ENCODE peak calls at places on chromosomes 3 and 15, in five cellular contexts. W is A549, Z is endothelial cell of umbilical vein, V is fibroblast of lung, N is esophagus muscularis mucosa. I is an unnamed sample.

GRCh38 chr3:16329792-16330061 is 64.7 kb downstream of the OXNAD1 start:
- DNase-seq in W (no peak), N (no peak), Z (no peak), V (no peak), I (no peak)

GRCh38 chr15:65550681-65551098 is 20.4 kb downstream of the HACD3 start:
- DNase-seq in W (no peak), Z (peak; percentile 40), N (no peak), V (peak; percentile 82), I (no peak)

GRCh38 chr3:126118591-126118990 is 34.7 kb upstream of the SLC41A3 start:
- DNase-seq in V (no peak), Z (no peak), W (no peak), N (peak; percentile 77), I (no peak)

GRCh38 chr3:160806094-160806493 is 50.1 kb downstream of the PPM1L start:
- DNase-seq in N (no peak), W (no peak), Z (no peak), V (no peak), I (peak; percentile 18)

GRCh38 chr15:77057650-77058049 is 13.3 kb downstream of the TSPAN3 start:
- DNase-seq in Z (no peak), N (no peak), V (peak; percentile 50), W (no peak), I (peak; percentile 82)

GRCh38 chr3:158109295-158109803 is 540 bp upstream of the RSRC1 start:
- DNase-seq in N (no peak), W (no peak), Z (no peak), V (no peak), I (no peak)

GRCh38 chr3:126557761-126558160 is 971 bp downstream of the C3orf22 start:
- DNase-seq in N (peak; percentile 85), Z (no peak), W (no peak), V (no peak), I (no peak)

GRCh38 chr3:12577379-12577778 is 20.5 kb downstream of the MKRN2 start:
- DNase-seq in N (no peak), W (no peak), V (no peak), Z (no peak), I (no peak)

GRCh38 chr3:120459196-120459595 is 8.4 kb upstream of the FSTL1 start:
- DNase-seq in Z (no peak), V (no peak), W (no peak), N (no peak), I (no peak)

GRCh38 chr15:31352911-31353811 is 26.5 kb downstream of the KLF13 start:
- DNase-seq in W (no peak), N (no peak), V (peak; percentile 89), Z (peak; percentile 90), I (no peak)

GRCh38 chr3:108489776-108490175 is 20.6 kb downstream of the MYH15 start:
- DNase-seq in N (no peak), Z (peak; percentile 75), W (peak; percentile 28), V (peak; percentile 34), I (no peak)

GRCh38 chr15:58758141-58758540 is 8.6 kb upstream of the ADAM10 start:
- DNase-seq in Z (no peak), W (no peak), N (no peak), V (no peak), I (no peak)

GRCh38 chr15:58760385-58761009 is 10.6 kb upstream of the MINDY2 start:
- DNase-seq in W (no peak), N (no peak), Z (no peak), V (no peak), I (no peak)

GRCh38 chr15:58762285-58762684 is 8.8 kb upstream of the MINDY2 start:
- DNase-seq in V (no peak), Z (no peak), N (no peak), W (no peak), I (no peak)

GRCh38 chr15:58762731-58763130 is 8.4 kb upstream of the MINDY2 start:
- DNase-seq in Z (no peak), W (no peak), N (no peak), V (no peak), I (no peak)

GRCh38 chr15:58761010-58761388 is 10.1 kb upstream of the MINDY2 start:
- DNase-seq in N (no peak), Z (no peak), V (no peak), W (no peak), I (no peak)
- TF ChIP-seq CTCF in N (no peak), Z (no peak), V (no peak), W (no peak), I (peak; percentile 24)

DNA sequence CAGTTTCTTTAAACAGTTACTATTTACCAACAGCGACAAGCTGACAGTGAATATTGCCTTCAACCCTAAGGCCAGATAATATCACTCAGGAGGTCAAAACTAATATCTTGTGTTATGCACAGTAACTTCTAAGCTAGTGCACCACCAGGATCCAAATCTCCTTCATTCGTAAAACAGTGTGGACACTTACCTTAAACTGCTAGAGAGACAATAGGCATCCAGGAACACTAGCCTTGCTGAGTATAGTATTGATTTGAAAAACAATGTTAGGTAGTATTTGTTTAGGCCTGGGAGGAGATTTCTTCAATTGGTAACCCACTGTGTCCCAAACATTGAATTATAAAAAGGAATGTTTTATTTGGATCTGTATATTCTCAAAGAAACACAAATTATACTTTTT is 707.9 kb upstream of the UBE2E2 start:
- DNase-seq in Z (no peak), V (no peak), N (no peak), W (no peak), I (no peak)
- H3K27ac ChIP-seq in Z (no peak overlapping the region), V (no peak overlapping the region), N (no peak overlapping the region), W (no peak overlapping the region), I (no peak overlapping the region)

DNA sequence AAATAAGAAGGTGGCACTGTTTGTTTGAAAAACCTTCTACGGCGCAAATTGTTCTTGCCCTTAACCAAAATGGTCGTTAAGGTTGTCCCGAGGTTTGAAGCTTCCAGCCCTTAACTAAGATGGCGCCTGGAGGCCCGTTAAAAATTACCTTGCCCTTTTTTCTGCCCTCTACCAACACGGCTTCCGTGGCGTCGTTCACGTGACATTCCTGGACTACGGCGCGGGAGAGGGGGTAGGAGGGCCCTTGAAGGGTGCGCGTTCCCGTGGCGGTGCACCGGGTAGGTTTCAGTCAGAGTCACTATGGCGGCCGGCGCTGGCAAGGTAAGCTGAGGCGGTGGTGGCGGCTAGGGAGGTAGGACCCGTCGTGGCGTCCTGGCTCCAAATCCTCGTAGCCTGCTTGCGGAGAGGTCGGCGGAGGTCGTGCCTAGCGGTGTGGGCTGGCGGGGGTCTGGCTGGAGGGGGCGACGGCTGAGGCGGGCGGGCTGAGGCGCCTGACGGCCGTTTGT is at the start of gene SLMAP:
- DNase-seq in Z (peak; percentile 94), N (peak; percentile 99), W (peak; percentile 83), V (peak; percentile 95), I (peak; percentile 97)
- H3K4me1 ChIP-seq in Z (peaks cover 35% of the 10 kb centered on the region), N (peaks cover 46% of the 10 kb centered on the region), W (peaks cover 36% of the 10 kb centered on the region), V (peaks cover 2% of the 10 kb centered on the region), I (peaks cover 35% of the 10 kb centered on the region)

GRCh38 chr3:177753498-177754155 is 556.3 kb upstream of the TBL1XR1 start:
- DNase-seq in Z (no peak), V (peak; percentile 48), W (no peak), N (no peak), I (no peak)
- TF ChIP-seq CTCF in Z (no peak), V (no peak), W (no peak), N (no peak), I (no peak)

GRCh38 chr3:194933465-194933864 is 247.8 kb downstream of the FAM43A start:
- DNase-seq in N (peak; percentile 45), W (no peak), Z (no peak), V (no peak), I (no peak)

GRCh38 chr3:194930439-194931204 is 244.9 kb downstream of the FAM43A start:
- DNase-seq in W (no peak), Z (peak; percentile 99), N (peak; percentile 90), V (peak; percentile 90), I (peak; percentile 39)

GRCh38 chr3:194928183-194928736 is 242.6 kb downstream of the FAM43A start:
- DNase-seq in Z (peak; percentile 18), V (peak; percentile 72), N (peak; percentile 57), W (no peak), I (no peak)

GRCh38 chr3:194928831-194929594 is 243.3 kb downstream of the FAM43A start:
- DNase-seq in W (no peak), N (peak; percentile 91), V (no peak), Z (no peak), I (no peak)

DNA sequence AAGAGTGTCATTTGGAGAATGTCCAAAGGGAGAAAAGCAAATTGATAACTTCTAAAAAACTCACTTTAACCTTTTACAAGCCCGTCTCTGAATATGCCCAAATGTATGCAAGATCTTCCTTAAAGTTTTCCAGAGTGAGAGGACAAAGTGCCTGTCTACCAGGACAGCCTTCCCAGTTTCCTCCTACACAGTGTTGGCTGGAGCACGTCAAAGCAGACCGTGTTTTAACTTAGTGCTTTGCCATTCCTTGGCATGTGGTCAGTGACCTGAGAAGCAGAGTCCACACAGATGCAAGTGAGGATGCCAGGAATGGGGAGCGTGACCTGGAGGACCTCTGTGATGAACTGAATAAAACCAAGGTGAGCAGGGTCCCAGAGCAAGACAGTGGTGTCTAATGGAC is 245.7 kb downstream of the FAM43A start:
- DNase-seq in Z (no peak), W (no peak), V (peak; percentile 39), N (peak; percentile 64), I (no peak)
- H3K27ac ChIP-seq in Z (peak overlapping the region; percentile 98), W (no peak overlapping the region), V (no peak overlapping the region), N (peak overlapping the region; percentile 28), I (no peak overlapping the region)

DNA sequence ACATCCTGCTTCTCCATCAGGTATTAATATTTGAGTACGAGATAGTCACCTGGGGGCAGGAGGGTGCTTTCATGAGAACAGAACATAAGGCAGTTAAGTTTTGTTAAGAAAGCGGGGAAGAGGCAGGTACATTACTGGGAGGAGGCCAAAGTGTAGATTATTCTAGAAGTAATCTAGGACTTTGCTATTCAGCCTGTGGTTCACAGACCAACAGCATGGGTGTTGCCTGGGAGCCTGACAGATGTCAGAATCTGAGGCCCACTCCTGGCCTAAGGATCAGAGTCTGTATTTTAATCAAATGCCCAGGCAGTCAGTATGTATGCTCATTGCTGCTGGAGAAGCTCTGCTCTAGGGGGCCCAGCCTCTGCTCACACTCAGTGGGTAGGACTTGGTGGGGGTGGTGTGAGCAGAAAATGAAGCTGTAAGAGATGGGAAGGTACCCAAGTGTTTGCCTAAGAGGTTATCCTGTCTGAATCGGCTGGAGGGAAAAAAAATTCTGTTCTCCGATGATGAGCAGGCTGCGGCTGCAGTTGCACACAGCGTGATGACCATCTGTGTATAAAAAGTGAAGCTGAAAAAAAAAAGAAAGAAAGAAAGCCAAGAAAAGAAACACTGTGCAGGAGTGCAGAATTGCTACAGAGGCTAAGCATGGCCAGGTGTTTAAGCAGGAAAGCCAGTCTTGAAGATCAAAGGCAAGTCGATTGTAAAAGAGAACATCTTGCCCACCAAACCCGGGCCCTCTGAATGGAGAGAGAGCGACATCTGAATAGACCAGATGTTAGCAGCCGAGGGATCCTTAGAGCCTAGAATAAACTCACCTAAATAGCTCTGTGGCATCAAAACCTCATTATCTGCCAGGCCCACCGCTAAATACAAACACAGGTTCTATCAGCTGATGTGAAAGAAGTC is 65.2 kb downstream of the EIF4E3 start:
- DNase-seq in Z (no peak), N (peak; percentile 78), V (peak; percentile 29), W (no peak), I (no peak)
- H3K4me1 ChIP-seq in Z (peaks cover 18% of the 10 kb centered on the region), N (peaks cover 45% of the 10 kb centered on the region), V (no peaks in the 10 kb centered on the region), W (no peaks in the 10 kb centered on the region), I (no peaks in the 10 kb centered on the region)

I was measured in foreskin keratinocyte.